ENCODE peak calls at places on chromosomes 16 and 17, in four cellular contexts. I is K562, A is GM12878, S is HepG2. X is an unnamed sample.

GRCh38 chr16:2514333-2515179 is 804 bp downstream of the ATP6V0C start:
- DNase-seq in I (no peak), A (no peak), S (no peak), X (no peak)

GRCh38 chr17:28735242-28735722 is 6.7 kb downstream of the NEK8 start:
- DNase-seq in I (peak), A (no peak), S (no peak), X (no peak)

GRCh38 chr17:64384253-64385186 is 6.1 kb downstream of the PECAM1 start:
- DNase-seq in I (no peak), A (no peak), S (peak), X (no peak)

GRCh38 chr17:3954921-3955320 is 9.3 kb downstream of the ATP2A3 start:
- DNase-seq in I (no peak), A (no peak), S (no peak), X (peak)

GRCh38 chr16:70160821-70161220 is 12.8 kb upstream of the CLEC18C start:
- DNase-seq in I (peak), A (no peak), S (no peak), X (no peak)

GRCh38 chr16:72886366-72886974 is 161.5 kb downstream of the ZFHX3 start:
- DNase-seq in I (no peak), A (no peak), S (no peak), X (no peak)

GRCh38 chr16:4535627-4536108 is 2.9 kb downstream of the CDIP1 start:
- DNase-seq in I (no peak), A (no peak), S (no peak), X (no peak)

GRCh38 chr16:47921535-47921934 is 234.3 kb downstream of the ABCC12 start:
- DNase-seq in I (no peak), A (no peak), S (no peak), X (no peak)

GRCh38 chr17:72600934-72601333 is 480.1 kb downstream of the SOX9 start:
- DNase-seq in I (no peak), A (no peak), S (no peak), X (no peak)

GRCh38 chr17:50026901-50027638 is 28.8 kb upstream of the ITGA3 start:
- DNase-seq in I (peak), A (no peak), S (peak), X (peak)

GRCh38 chr16:68090109-68090508 is 4.9 kb downstream of the NFATC3 start:
- DNase-seq in I (no peak), A (no peak), S (no peak), X (no peak)

GRCh38 chr17:75749545-75750389 is 15.2 kb downstream of the GALK1 start:
- DNase-seq in I (peak), A (no peak), S (peak), X (peak)

GRCh38 chr16:3058173-3059030 is 7.0 kb upstream of the IL32 start:
- DNase-seq in I (no peak), A (no peak), S (peak), X (peak)

GRCh38 chr17:39831588-39831987 is 32.5 kb downstream of the IKZF3 start:
- DNase-seq in I (no peak), A (no peak), S (no peak), X (no peak)

GRCh38 chr17:18228176-18228682 is 2.8 kb downstream of the LLGL1 start:
- DNase-seq in I (no peak), A (no peak), S (no peak), X (no peak)

GRCh38 chr17:43671755-43672502 is 10.2 kb upstream of the MEOX1 start:
- DNase-seq in I (no peak), A (no peak), S (no peak), X (no peak)

GRCh38 chr16:56830669-56831068 is 34.3 kb upstream of the SLC12A3 start:
- DNase-seq in I (no peak), A (no peak), S (no peak), X (no peak)

GRCh38 chr17:65667656-65668055 is 106.2 kb upstream of the AXIN2 start:
- DNase-seq in I (no peak), A (no peak), S (no peak), X (no peak)

GRCh38 chr17:28563475-28563874 is 7.8 kb downstream of the PIGS start:
- DNase-seq in I (no peak), A (no peak), S (peak), X (no peak)

GRCh38 chr17:73521376-73521775 is 122.9 kb downstream of the SDK2 start:
- DNase-seq in I (no peak), A (no peak), S (no peak), X (no peak)

GRCh38 chr17:50479522-50480141 is 972 bp downstream of the RSAD1 start:
- DNase-seq in I (peak), A (peak), S (peak), X (peak)

GRCh38 chr17:57016764-57017116 is 38.8 kb downstream of the SCPEP1 start:
- DNase-seq in I (no peak), A (no peak), S (no peak), X (no peak)

GRCh38 chr16:83227336-83227735 is 580.4 kb upstream of the HSBP1 start:
- DNase-seq in I (no peak), A (no peak), S (no peak), X (no peak)

GRCh38 chr17:82614095-82614631 is 34.1 kb downstream of the WDR45B start:
- DNase-seq in I (no peak), A (no peak), S (no peak), X (no peak)

GRCh38 chr17:46198233-46198632 is 5.0 kb upstream of the KANSL1 start:
- DNase-seq in I (no peak), A (no peak), S (no peak), X (no peak)

GRCh38 chr16:85902366-85903155 is 3.6 kb downstream of the IRF8 start:
- DNase-seq in I (no peak), A (peak), S (no peak), X (no peak)

GRCh38 chr16:54929090-54930033 is 1.3 kb upstream of the IRX5 start:
- DNase-seq in I (peak), A (peak), S (no peak), X (peak)

GRCh38 chr17:73261952-73262675 is 434 bp upstream of the CPSF4L start:
- DNase-seq in I (no peak), A (no peak), S (peak), X (peak)

GRCh38 chr17:49312722-49313121 is 49.3 kb downstream of the ZNF652 start:
- DNase-seq in I (no peak), A (no peak), S (no peak), X (no peak)

GRCh38 chr16:30846649-30847402 is 47.1 kb downstream of the BCL7C start:
- DNase-seq in I (no peak), A (no peak), S (no peak), X (no peak)

GRCh38 chr17:32349503-32349853 is 479 bp upstream of the ZNF207 start:
- DNase-seq in I (no peak), A (no peak), S (no peak), X (peak)

DNA sequence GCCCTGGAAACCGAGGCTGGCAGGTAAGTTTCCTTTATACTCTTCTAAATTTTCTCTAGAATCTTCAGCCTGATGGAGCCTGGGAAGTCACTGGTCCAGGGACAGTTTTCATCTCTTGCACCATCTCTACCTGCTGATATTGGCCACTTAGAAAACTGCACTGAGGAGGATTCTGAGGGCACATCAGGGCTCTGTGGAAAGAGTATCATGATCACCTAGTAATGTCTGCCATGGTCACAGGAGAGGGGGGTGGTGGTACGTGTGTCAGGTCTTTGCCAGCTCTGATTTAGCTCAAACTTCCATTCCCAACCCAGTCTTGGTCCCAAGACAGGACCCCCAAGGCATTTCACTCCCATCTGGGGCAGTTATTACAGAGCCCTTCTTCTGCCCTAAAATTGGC is 35.2 kb upstream of the DOC2B start:
- DNase-seq in I (no peak), A (no peak), S (no peak), X (no peak)
- TF ChIP-seq MXI1 in I (no peak), A (no peak), S (no peak), X (no peak)

GRCh38 chr17:78130439-78131101 is at the start of gene TMC8:
- DNase-seq in I (peak), A (no peak), S (peak), X (peak)
- TF ChIP-seq POLR2AphosphoS5 in I (no peak), A (peak), S (peak), X (no peak)

GRCh38 chr16:81940781-81941560 is 70.3 kb downstream of the SDR42E1 start:
- DNase-seq in I (peak), A (no peak), S (peak), X (peak)

GRCh38 chr16:81945665-81946064 is 65.6 kb downstream of the SDR42E1 start:
- DNase-seq in I (no peak), A (no peak), S (no peak), X (no peak)

GRCh38 chr16:81951564-81951963 is 59.7 kb downstream of the SDR42E1 start:
- DNase-seq in I (no peak), A (no peak), S (no peak), X (no peak)

DNA sequence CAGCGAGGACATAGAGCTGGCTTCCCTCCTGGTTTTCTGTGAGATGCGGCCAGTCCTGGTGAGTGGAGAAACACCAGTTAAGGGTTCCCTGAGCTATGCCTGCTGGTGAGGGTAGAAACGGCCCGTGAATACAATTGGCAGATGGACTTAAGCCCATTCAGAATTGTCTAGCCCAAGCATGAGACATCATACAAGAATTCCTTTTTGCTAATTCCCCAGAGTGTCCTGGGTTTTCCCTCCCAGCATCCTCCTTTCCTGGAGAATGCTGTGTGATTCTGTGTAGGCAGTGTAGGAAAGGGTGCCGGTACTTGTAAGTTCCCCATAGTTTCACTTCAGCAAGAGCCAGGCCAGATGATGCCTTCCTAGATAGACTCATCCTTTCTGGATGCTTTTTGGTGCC is 65.1 kb downstream of the SDR42E1 start:
- DNase-seq in I (no peak), A (no peak), S (no peak), X (no peak)
- TF ChIP-seq MXI1 in I (no peak), A (no peak), S (no peak), X (no peak)

GRCh38 chr16:74738134-74738541 is 36.5 kb downstream of the FA2H start:
- DNase-seq in I (peak), A (no peak), S (no peak), X (peak)
- TF ChIP-seq POLR2AphosphoS5 in I (no peak), A (no peak), S (no peak), X (no peak)

GRCh38 chr17:61217878-61218437 is 181.7 kb upstream of the TBX2 start:
- DNase-seq in I (no peak), A (no peak), S (no peak), X (no peak)

GRCh38 chr17:61221181-61221580 is 178.5 kb upstream of the TBX2 start:
- DNase-seq in I (no peak), A (no peak), S (no peak), X (no peak)

GRCh38 chr17:61219460-61219859 is 180.2 kb upstream of the TBX2 start:
- DNase-seq in I (no peak), A (no peak), S (no peak), X (peak)

GRCh38 chr17:61216066-61216465 is 183.6 kb upstream of the TBX2 start:
- DNase-seq in I (no peak), A (no peak), S (no peak), X (no peak)

GRCh38 chr17:61218438-61218837 is 181.2 kb upstream of the TBX2 start:
- DNase-seq in I (no peak), A (no peak), S (no peak), X (no peak)
- TF ChIP-seq MXI1 in I (no peak), A (no peak), S (no peak), X (no peak)

GRCh38 chr16:58243528-58244004 is 45.7 kb upstream of the CSNK2A2 start:
- DNase-seq in I (peak), A (peak), S (no peak), X (no peak)
- TF ChIP-seq POLR2AphosphoS5 in I (no peak), A (peak), S (no peak), X (no peak)